ENCODE peak calls at places on chromosomes 7 and 10, in four cellular contexts. One of them, this sample, is unnamed.

GRCh38 chr10:63866075-63866746 is 345.0 kb downstream of the REEP3 start:
- DNase-seq in mucosa of descending colon: no peak
- DNase-seq in aorta: peak; percentile 73
- DNase-seq in K562: peak; percentile 73
- DNase-seq in this sample: no peak

GRCh38 chr7:98727146-98727709 is 110.1 kb downstream of the NPTX2 start:
- DNase-seq in mucosa of descending colon: no peak
- DNase-seq in aorta: no peak
- DNase-seq in K562: no peak
- DNase-seq in this sample: no peak

GRCh38 chr10:114315566-114316420 is 76.7 kb downstream of the VWA2 start:
- DNase-seq in mucosa of descending colon: no peak
- DNase-seq in aorta: peak; percentile 66
- DNase-seq in K562: no peak
- DNase-seq in this sample: no peak

GRCh38 chr7:70419816-70420215 is 712.1 kb upstream of the GALNT17 start:
- DNase-seq in mucosa of descending colon: no peak
- DNase-seq in aorta: no peak
- DNase-seq in K562: no peak
- DNase-seq in this sample: no peak

GRCh38 chr10:87585565-87586514 is 73.8 kb upstream of the PAPSS2 start:
- DNase-seq in mucosa of descending colon: no peak
- DNase-seq in aorta: no peak
- DNase-seq in K562: no peak
- DNase-seq in this sample: no peak

GRCh38 chr7:129779602-129780256 is 168.2 kb downstream of the NRF1 start:
- DNase-seq in mucosa of descending colon: peak; percentile 59
- DNase-seq in aorta: no peak
- DNase-seq in K562: peak; percentile 90
- DNase-seq in this sample: peak; percentile 86

GRCh38 chr10:69043931-69044531 is 43.9 kb upstream of the SRGN start:
- DNase-seq in mucosa of descending colon: no peak
- DNase-seq in aorta: no peak
- DNase-seq in K562: no peak
- DNase-seq in this sample: no peak

GRCh38 chr10:68167790-68168189 is 58.5 kb downstream of the MYPN start:
- DNase-seq in mucosa of descending colon: no peak
- DNase-seq in aorta: no peak
- DNase-seq in K562: no peak
- DNase-seq in this sample: no peak

GRCh38 chr10:91616124-91616523 is 16.7 kb downstream of the PPP1R3C start:
- DNase-seq in mucosa of descending colon: no peak
- DNase-seq in aorta: no peak
- DNase-seq in K562: no peak
- DNase-seq in this sample: no peak

GRCh38 chr7:96067321-96067720 is 254.6 kb downstream of the SLC25A13 start:
- DNase-seq in mucosa of descending colon: no peak
- DNase-seq in aorta: no peak
- DNase-seq in K562: no peak
- DNase-seq in this sample: no peak

GRCh38 chr7:95596183-95597135 is at the start of gene PDK4:
- DNase-seq in mucosa of descending colon: peak; percentile 91
- DNase-seq in aorta: peak; percentile 97
- DNase-seq in K562: peak; percentile 12
- DNase-seq in this sample: peak; percentile 96

GRCh38 chr10:70666960-70667798 is 5.1 kb upstream of the ADAMTS14 start:
- DNase-seq in mucosa of descending colon: no peak
- DNase-seq in aorta: no peak
- DNase-seq in K562: peak; percentile 95
- DNase-seq in this sample: no peak
- H3K4me1 ChIP-seq in mucosa of descending colon: no peaks in the 10 kb centered on the region
- H3K4me1 ChIP-seq in aorta: no peaks in the 10 kb centered on the region
- H3K4me1 ChIP-seq in K562: peaks cover 91% of the 10 kb centered on the region
- H3K4me1 ChIP-seq in this sample: no peaks in the 10 kb centered on the region

GRCh38 chr7:25852249-25852994 is 299.6 kb upstream of the NFE2L3 start:
- DNase-seq in mucosa of descending colon: peak; percentile 71
- DNase-seq in aorta: peak; percentile 80
- DNase-seq in K562: no peak
- DNase-seq in this sample: peak; percentile 88

GRCh38 chr7:25851332-25852248 is 300.4 kb upstream of the NFE2L3 start:
- DNase-seq in mucosa of descending colon: peak; percentile 85
- DNase-seq in aorta: peak; percentile 94
- DNase-seq in K562: peak; percentile 68
- DNase-seq in this sample: peak; percentile 91

GRCh38 chr7:25852995-25853713 is 298.8 kb upstream of the NFE2L3 start:
- DNase-seq in mucosa of descending colon: no peak
- DNase-seq in aorta: no peak
- DNase-seq in K562: no peak
- DNase-seq in this sample: no peak

GRCh38 chr7:25849361-25850184 is 302.4 kb upstream of the NFE2L3 start:
- DNase-seq in mucosa of descending colon: no peak
- DNase-seq in aorta: no peak
- DNase-seq in K562: peak; percentile 48
- DNase-seq in this sample: no peak

GRCh38 chr7:25850730-25851129 is 301.3 kb upstream of the NFE2L3 start:
- DNase-seq in mucosa of descending colon: no peak
- DNase-seq in aorta: no peak
- DNase-seq in K562: no peak
- DNase-seq in this sample: no peak
- H3K4me1 ChIP-seq in mucosa of descending colon: peaks cover 27% of the 10 kb centered on the region
- H3K4me1 ChIP-seq in aorta: peaks cover 5% of the 10 kb centered on the region
- H3K4me1 ChIP-seq in K562: peaks cover 17% of the 10 kb centered on the region
- H3K4me1 ChIP-seq in this sample: peaks cover 8% of the 10 kb centered on the region

GRCh38 chr10:123888751-123889150 is 2.9 kb downstream of the CPXM2 start:
- DNase-seq in mucosa of descending colon: no peak
- DNase-seq in aorta: no peak
- DNase-seq in K562: no peak
- DNase-seq in this sample: no peak
- H3K4me1 ChIP-seq in mucosa of descending colon: no peaks in the 10 kb centered on the region
- H3K4me1 ChIP-seq in aorta: peaks cover 3% of the 10 kb centered on the region
- H3K4me1 ChIP-seq in K562: no peaks in the 10 kb centered on the region
- H3K4me1 ChIP-seq in this sample: peaks cover 2% of the 10 kb centered on the region

DNA sequence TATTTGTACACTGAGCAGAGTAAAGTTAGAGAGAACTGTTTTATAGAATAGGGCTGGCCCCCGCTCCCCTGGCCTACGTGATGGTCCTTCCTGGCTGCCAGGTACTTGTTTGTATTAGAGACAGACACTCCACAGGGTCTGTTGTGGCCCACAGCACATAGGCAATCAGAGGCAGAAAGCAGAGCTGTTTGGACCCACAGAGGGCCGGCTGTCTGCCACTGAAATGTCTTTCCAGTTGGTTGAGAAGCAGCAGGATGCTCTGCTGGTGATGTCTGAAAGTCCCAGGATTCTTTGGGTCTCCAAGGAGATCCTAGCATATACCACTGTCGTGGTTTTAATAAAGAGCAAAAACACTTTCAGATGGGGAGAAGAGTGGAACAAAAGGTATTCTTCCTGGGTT is 5.2 kb downstream of the STN1 start:
- DNase-seq in mucosa of descending colon: no peak
- DNase-seq in aorta: no peak
- DNase-seq in K562: no peak
- DNase-seq in this sample: no peak
- H3K4me1 ChIP-seq in mucosa of descending colon: peaks cover 43% of the 10 kb centered on the region
- H3K4me1 ChIP-seq in aorta: peaks cover 6% of the 10 kb centered on the region
- H3K4me1 ChIP-seq in K562: peaks cover 22% of the 10 kb centered on the region
- H3K4me1 ChIP-seq in this sample: peaks cover 18% of the 10 kb centered on the region

GRCh38 chr10:130836344-130836743 is 475.2 kb downstream of the TCERG1L start:
- DNase-seq in mucosa of descending colon: no peak
- DNase-seq in aorta: no peak
- DNase-seq in K562: no peak
- DNase-seq in this sample: no peak
- H3K4me1 ChIP-seq in mucosa of descending colon: no peaks in the 10 kb centered on the region
- H3K4me1 ChIP-seq in aorta: no peaks in the 10 kb centered on the region
- H3K4me1 ChIP-seq in K562: no peaks in the 10 kb centered on the region
- H3K4me1 ChIP-seq in this sample: no peaks in the 10 kb centered on the region

GRCh38 chr7:150382844-150383225 is 3.7 kb downstream of the ZNF775 start:
- DNase-seq in mucosa of descending colon: no peak
- DNase-seq in aorta: no peak
- DNase-seq in K562: no peak
- DNase-seq in this sample: no peak
- H3K4me1 ChIP-seq in mucosa of descending colon: peaks cover 42% of the 10 kb centered on the region
- H3K4me1 ChIP-seq in aorta: no peaks in the 10 kb centered on the region
- H3K4me1 ChIP-seq in K562: peaks cover 16% of the 10 kb centered on the region
- H3K4me1 ChIP-seq in this sample: peaks cover 13% of the 10 kb centered on the region

GRCh38 chr7:142807855-142808460 is 37.2 kb downstream of the PRSS2 start:
- DNase-seq in mucosa of descending colon: no peak
- DNase-seq in aorta: no peak
- DNase-seq in K562: no peak
- DNase-seq in this sample: no peak

GRCh38 chr7:142809671-142810070 is 38.9 kb downstream of the PRSS2 start:
- DNase-seq in mucosa of descending colon: no peak
- DNase-seq in aorta: no peak
- DNase-seq in K562: no peak
- DNase-seq in this sample: no peak

GRCh38 chr7:142808461-142808801 is 37.7 kb downstream of the PRSS2 start:
- DNase-seq in mucosa of descending colon: no peak
- DNase-seq in aorta: no peak
- DNase-seq in K562: no peak
- DNase-seq in this sample: no peak

GRCh38 chr7:142806957-142807356 is 36.2 kb downstream of the PRSS2 start:
- DNase-seq in mucosa of descending colon: no peak
- DNase-seq in aorta: no peak
- DNase-seq in K562: no peak
- DNase-seq in this sample: no peak

GRCh38 chr7:142808802-142809583 is 38.2 kb downstream of the PRSS2 start:
- DNase-seq in mucosa of descending colon: peak; percentile 88
- DNase-seq in aorta: no peak
- DNase-seq in K562: peak; percentile 77
- DNase-seq in this sample: peak; percentile 79
- H3K4me1 ChIP-seq in mucosa of descending colon: no peaks in the 10 kb centered on the region
- H3K4me1 ChIP-seq in aorta: no peaks in the 10 kb centered on the region
- H3K4me1 ChIP-seq in K562: peaks cover 60% of the 10 kb centered on the region
- H3K4me1 ChIP-seq in this sample: no peaks in the 10 kb centered on the region

This sample was measured in kidney.